ENCODE peak calls at places on chromosomes 1 and 21, in seven cellular contexts. J, H, F, V, A, B and U are unnamed samples.

GRCh38 chr1:228902781-228903572 is 167.7 kb downstream of the RHOU start:
- DNase-seq in J (no peak), H (no peak), F (peak; percentile 93), V (peak; percentile 97), A (peak; percentile 99), B (peak; percentile 90), U (peak; percentile 97)

GRCh38 chr1:15757575-15758401 is 807 bp upstream of the FBLIM1 start:
- DNase-seq in J (no peak), H (no peak), F (no peak), V (peak; percentile 40), A (peak; percentile 41), B (peak; percentile 76), U (peak; percentile 20)

GRCh38 chr1:17059391-17060128 is 5.7 kb upstream of the SDHB start:
- DNase-seq in J (peak; percentile 76), H (peak; percentile 22), F (peak; percentile 27), V (peak; percentile 68), A (peak; percentile 83), B (no peak), U (peak; percentile 86)

GRCh38 chr1:88104886-88105285 is 579.2 kb upstream of the PKN2 start:
- DNase-seq in J (no peak), H (no peak), F (no peak), V (no peak), A (no peak), B (no peak), U (no peak)

GRCh38 chr21:38989745-38990423 is 184.2 kb downstream of the ETS2 start:
- DNase-seq in J (no peak), H (no peak), F (no peak), V (peak; percentile 94), A (peak; percentile 93), B (no peak), U (peak; percentile 91)

GRCh38 chr1:43554444-43554992 is 23.8 kb downstream of the PTPRF start:
- DNase-seq in J (peak; percentile 34), H (peak; percentile 18), F (no peak), V (peak; percentile 53), A (peak; percentile 64), B (no peak), U (peak; percentile 81)

GRCh38 chr1:224662870-224663269 is 46.8 kb downstream of the CNIH3 start:
- DNase-seq in J (no peak), H (no peak), F (no peak), V (no peak), A (no peak), B (no peak), U (no peak)

GRCh38 chr1:113201560-113201959 is 128.6 kb downstream of the LRIG2 start:
- DNase-seq in J (no peak), H (no peak), F (no peak), V (no peak), A (no peak), B (no peak), U (no peak)

GRCh38 chr1:95233321-95233736 is 681 bp upstream of the RWDD3 start:
- DNase-seq in J (peak; percentile 40), H (no peak), F (peak; percentile 38), V (peak; percentile 30), A (peak; percentile 21), B (peak; percentile 79), U (peak; percentile 37)

GRCh38 chr1:152104854-152105253 is 10.4 kb downstream of the TCHH start:
- DNase-seq in J (no peak), H (no peak), F (no peak), V (no peak), A (no peak), B (no peak), U (no peak)

GRCh38 chr1:195591917-195592672 is 1016.1 kb downstream of the KCNT2 start:
- DNase-seq in J (no peak), H (no peak), F (no peak), V (peak; percentile 80), A (no peak), B (no peak), U (peak; percentile 30)

GRCh38 chr1:17207046-17207445 is 2.1 kb downstream of the PADI1 start:
- DNase-seq in J (no peak), H (no peak), F (peak; percentile 76), V (no peak), A (no peak), B (no peak), U (no peak)

GRCh38 chr1:110542730-110543129 is 23.8 kb upstream of the KCNA10 start:
- DNase-seq in J (peak; percentile 39), H (no peak), F (no peak), V (peak; percentile 38), A (peak; percentile 55), B (no peak), U (peak; percentile 65)

GRCh38 chr1:97170296-97170695 is 448.7 kb downstream of the PTBP2 start:
- DNase-seq in J (no peak), H (no peak), F (no peak), V (no peak), A (no peak), B (no peak), U (no peak)

GRCh38 chr1:108502138-108502537 is 52.0 kb downstream of the NBPF6 start:
- DNase-seq in J (no peak), H (no peak), F (no peak), V (no peak), A (no peak), B (no peak), U (no peak)

GRCh38 chr1:228958741-228959140 is 223.5 kb downstream of the RHOU start:
- DNase-seq in J (no peak), H (no peak), F (no peak), V (no peak), A (no peak), B (peak; percentile 7), U (no peak)

GRCh38 chr1:71695084-71695483 is 587.3 kb downstream of the NEGR1 start:
- DNase-seq in J (no peak), H (no peak), F (no peak), V (no peak), A (no peak), B (no peak), U (no peak)

GRCh38 chr1:236311040-236311439 is 29.3 kb upstream of the ERO1B start:
- DNase-seq in J (peak; percentile 27), H (no peak), F (no peak), V (no peak), A (no peak), B (no peak), U (no peak)

GRCh38 chr1:206556748-206557635 is 49.7 kb downstream of the RASSF5 start:
- DNase-seq in J (peak; percentile 52), H (peak; percentile 92), F (peak; percentile 79), V (peak; percentile 50), A (peak; percentile 35), B (peak; percentile 83), U (peak; percentile 34)

GRCh38 chr1:109425902-109426277 is 358 bp downstream of the PSMA5 start:
- DNase-seq in J (peak; percentile 58), H (peak; percentile 56), F (no peak), V (peak; percentile 54), A (no peak), B (no peak), U (peak; percentile 45)

GRCh38 chr1:233361876-233362275 is 34.4 kb downstream of the MAP3K21 start:
- DNase-seq in J (no peak), H (no peak), F (no peak), V (no peak), A (no peak), B (no peak), U (no peak)

GRCh38 chr1:3174487-3175247 is 105.7 kb downstream of the PRDM16 start:
- DNase-seq in J (no peak), H (no peak), F (peak; percentile 87), V (peak; percentile 63), A (peak; percentile 80), B (peak; percentile 94), U (peak; percentile 50)

GRCh38 chr21:33211305-33211704 is 18.4 kb upstream of the IFNAR2 start:
- DNase-seq in J (no peak), H (no peak), F (no peak), V (no peak), A (no peak), B (no peak), U (no peak)

GRCh38 chr21:33208534-33208933 is 21.2 kb upstream of the IFNAR2 start:
- DNase-seq in J (no peak), H (no peak), F (no peak), V (no peak), A (no peak), B (no peak), U (peak; percentile 22)

GRCh38 chr21:33211732-33212131 is 18.0 kb upstream of the IFNAR2 start:
- DNase-seq in J (no peak), H (no peak), F (no peak), V (no peak), A (no peak), B (no peak), U (no peak)

GRCh38 chr21:33214056-33214455 is 15.7 kb upstream of the IFNAR2 start:
- DNase-seq in J (no peak), H (no peak), F (no peak), V (no peak), A (no peak), B (no peak), U (no peak)

GRCh38 chr21:33212159-33212851 is 17.4 kb upstream of the IFNAR2 start:
- DNase-seq in J (no peak), H (no peak), F (no peak), V (peak; percentile 70), A (peak; percentile 69), B (no peak), U (peak; percentile 48)
- H3K4me3 ChIP-seq in J (no peak overlapping the region), H (no peak overlapping the region), F (no peak overlapping the region), V (no peak overlapping the region), A (no peak overlapping the region), B (no peak overlapping the region), U (peak overlapping the region; percentile 21)

DNA sequence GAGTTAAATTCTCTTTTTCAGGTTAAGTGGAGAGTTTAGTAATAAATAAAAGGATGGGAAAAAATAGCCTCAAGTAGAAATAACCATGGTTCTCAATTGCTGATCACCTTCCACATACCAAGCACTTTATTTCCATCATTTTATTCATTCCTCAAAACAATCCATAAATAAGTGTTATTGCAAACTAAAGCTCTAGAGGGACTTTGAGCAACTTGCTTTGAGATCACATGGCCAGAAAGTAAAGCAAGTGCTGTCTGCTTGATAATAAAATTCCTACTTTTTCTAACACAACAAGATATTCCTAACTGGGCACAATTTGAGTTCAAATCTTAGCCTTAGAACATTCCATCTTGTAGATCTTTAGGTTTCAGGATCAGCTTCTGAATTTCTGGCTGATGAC is 97.1 kb upstream of the C1orf87 start:
- DNase-seq in J (no peak), H (no peak), F (no peak), V (no peak), A (no peak), B (no peak), U (peak; percentile 45)
- TF ChIP-seq CTCF in J (no peak), H (no peak), F (no peak), V (peak; percentile 26), A (no peak), B (no peak), U (peak; percentile 36)

GRCh38 chr1:8328271-8328670 is 10.4 kb downstream of the SLC45A1 start:
- DNase-seq in J (no peak), H (no peak), F (no peak), V (no peak), A (no peak), B (no peak), U (no peak)
- H3K4me3 ChIP-seq in J (no peak overlapping the region), H (no peak overlapping the region), F (no peak overlapping the region), V (no peak overlapping the region), A (no peak overlapping the region), B (no peak overlapping the region), U (no peak overlapping the region)

GRCh38 chr1:50681931-50682330 is 258.7 kb upstream of the DMRTA2 start:
- DNase-seq in J (no peak), H (no peak), F (no peak), V (no peak), A (no peak), B (no peak), U (no peak)

GRCh38 chr1:50684185-50684584 is 260.9 kb upstream of the DMRTA2 start:
- DNase-seq in J (no peak), H (no peak), F (no peak), V (no peak), A (no peak), B (no peak), U (no peak)
- TF ChIP-seq CTCF in J (no peak), H (no peak), F (no peak), V (peak; percentile 20), A (no peak), B (no peak), U (peak; percentile 33)

GRCh38 chr1:247905899-247906503 is 10.6 kb downstream of the OR2W3 start:
- DNase-seq in J (no peak), H (no peak), F (no peak), V (no peak), A (no peak), B (no peak), U (no peak)
- H3K4me3 ChIP-seq in J (no peak overlapping the region), H (peak overlapping the region; percentile 34), F (no peak overlapping the region), V (no peak overlapping the region), A (no peak overlapping the region), B (peak overlapping the region; percentile 64), U (no peak overlapping the region)